ENCODE peak calls at places on chromosomes 5 and 9, in four cellular contexts. One of them, this sample, is unnamed.

GRCh38 chr9:26801772-26802171 is 90.8 kb downstream of the CAAP1 start:
- DNase-seq in NCI-H524: no peak
- DNase-seq in T-cell: no peak
- DNase-seq in CD4-positive, alpha-beta memory T cell: no peak
- DNase-seq in this sample: no peak

GRCh38 chr9:127437497-127438264 is 13.5 kb downstream of the ZNF79 start:
- DNase-seq in NCI-H524: no peak
- DNase-seq in T-cell: no peak
- DNase-seq in CD4-positive, alpha-beta memory T cell: peak
- DNase-seq in this sample: no peak

GRCh38 chr5:127564002-127564769 is 46.7 kb downstream of the PRRC1 start:
- DNase-seq in NCI-H524: peak
- DNase-seq in T-cell: peak
- DNase-seq in CD4-positive, alpha-beta memory T cell: peak
- DNase-seq in this sample: peak

GRCh38 chr9:87040410-87041009 is 93.2 kb upstream of the GAS1 start:
- DNase-seq in NCI-H524: no peak
- DNase-seq in T-cell: no peak
- DNase-seq in CD4-positive, alpha-beta memory T cell: no peak
- DNase-seq in this sample: no peak

GRCh38 chr5:157630341-157630740 is 21.9 kb downstream of the SOX30 start:
- DNase-seq in NCI-H524: no peak
- DNase-seq in T-cell: no peak
- DNase-seq in CD4-positive, alpha-beta memory T cell: no peak
- DNase-seq in this sample: no peak

GRCh38 chr5:27906911-27907590 is 868.7 kb upstream of the CDH9 start:
- DNase-seq in NCI-H524: no peak
- DNase-seq in T-cell: no peak
- DNase-seq in CD4-positive, alpha-beta memory T cell: no peak
- DNase-seq in this sample: no peak

GRCh38 chr5:170752257-170753215 is 31.0 kb upstream of the GABRP start:
- DNase-seq in NCI-H524: peak
- DNase-seq in T-cell: no peak
- DNase-seq in CD4-positive, alpha-beta memory T cell: no peak
- DNase-seq in this sample: no peak

GRCh38 chr5:15757103-15757502 is 257.1 kb downstream of the FBXL7 start:
- DNase-seq in NCI-H524: no peak
- DNase-seq in T-cell: no peak
- DNase-seq in CD4-positive, alpha-beta memory T cell: no peak
- DNase-seq in this sample: no peak

GRCh38 chr5:154190652-154191304 is at the start of gene GALNT10:
- DNase-seq in NCI-H524: peak
- DNase-seq in T-cell: peak
- DNase-seq in CD4-positive, alpha-beta memory T cell: peak
- DNase-seq in this sample: no peak

This sample was measured in tibial artery.